ENCODE peak calls at places on chromosomes 4 and X, in five cellular contexts. G is GM23338, Z is endothelial cell of umbilical vein, S is SJSA1, R is BE2C. J is an unnamed sample. For H3K36me3 and H3K4me1, the result is how much of the 10 kb centered on the place peaks cover.

GRCh38 chr4:102562995-102563394 is 61.8 kb downstream of the NFKB1 start:
- DNase-seq in S (no peak), R (no peak), G (no peak), Z (no peak), J (no peak)

GRCh38 chrX:106263817-106264216 is 95.7 kb downstream of the PWWP3B start:
- DNase-seq in G (no peak), Z (no peak), S (no peak), R (no peak), J (no peak)

GRCh38 chr4:70688795-70689231 is 481 bp downstream of the UTP3 start:
- DNase-seq in S (no peak), Z (no peak), G (peak), R (no peak), J (no peak)

GRCh38 chr4:184361443-184361842 is 112.9 kb downstream of the IRF2 start:
- DNase-seq in S (no peak), G (no peak), R (no peak), Z (no peak), J (no peak)

GRCh38 chr4:140635606-140636005 is 66.8 kb upstream of the UCP1 start:
- DNase-seq in Z (no peak), S (peak), R (no peak), G (peak), J (no peak)

GRCh38 chr4:98546910-98547544 is 111.4 kb downstream of the TSPAN5 start:
- DNase-seq in G (peak), Z (peak), S (peak), R (no peak), J (no peak)

GRCh38 chrX:21590012-21590776 is 67.9 kb downstream of the KLHL34 start:
- DNase-seq in S (no peak), Z (no peak), R (no peak), G (no peak), J (no peak)

GRCh38 chrX:40470830-40471429 is 109.8 kb upstream of the ATP6AP2 start:
- DNase-seq in Z (no peak), R (no peak), G (peak), S (no peak), J (no peak)

GRCh38 chr4:118754890-118755289 is 69.7 kb downstream of the METTL14 start:
- DNase-seq in Z (no peak), S (no peak), G (no peak), R (no peak), J (no peak)

GRCh38 chr4:172826866-172827265 is 341.7 kb upstream of the GALNT7 start:
- DNase-seq in G (no peak), R (no peak), S (no peak), Z (no peak), J (no peak)

GRCh38 chr4:154186888-154187287 is 304.7 kb downstream of the DCHS2 start:
- DNase-seq in S (no peak), G (no peak), Z (no peak), R (no peak), J (no peak)

GRCh38 chr4:107734120-107734519 is 14.1 kb upstream of the PAPSS1 start:
- DNase-seq in S (no peak), Z (no peak), G (peak), R (no peak), J (no peak)

GRCh38 chrX:44785652-44786051 is 58.2 kb upstream of the DUSP21 start:
- DNase-seq in G (no peak), Z (no peak), S (no peak), R (no peak), J (no peak)

GRCh38 chr4:183201331-183201730 is 102.3 kb downstream of the WWC2 start:
- DNase-seq in S (no peak), R (no peak), G (no peak), Z (no peak), J (no peak)

GRCh38 chr4:70895405-70895804 is 6.8 kb upstream of the MOB1B start:
- DNase-seq in Z (no peak), R (no peak), S (no peak), G (no peak), J (no peak)

GRCh38 chr4:16860506-16860905 is 37.9 kb downstream of the LDB2 start:
- DNase-seq in S (peak), R (no peak), Z (peak), G (no peak), J (no peak)

GRCh38 chrX:82934980-82935379 is 573.1 kb upstream of the POU3F4 start:
- DNase-seq in Z (no peak), G (no peak), R (no peak), S (no peak), J (no peak)

GRCh38 chr4:15725608-15726007 is 22.7 kb downstream of the BST1 start:
- DNase-seq in S (no peak), R (no peak), G (no peak), Z (no peak), J (no peak)

GRCh38 chr4:135122457-135122856 is 920.9 kb upstream of the PABPC4L start:
- DNase-seq in Z (no peak), R (no peak), G (no peak), S (no peak), J (no peak)

GRCh38 chrX:105302246-105302645 is 81.8 kb upstream of the TEX13A start:
- DNase-seq in R (no peak), Z (no peak), S (no peak), G (no peak), J (no peak)

GRCh38 chr4:39637572-39638357 is 900 bp downstream of the SMIM14 start:
- DNase-seq in S (peak), R (peak), G (peak), Z (peak), J (peak)

GRCh38 chr4:102343964-102344519 is 1.2 kb downstream of the SLC39A8 start:
- DNase-seq in S (no peak), G (no peak), R (no peak), Z (no peak), J (no peak)

GRCh38 chrX:150692837-150693781 is at the start of gene MTMR1:
- DNase-seq in Z (peak), S (no peak), R (peak), G (peak), J (no peak)

GRCh38 chr4:8336412-8337075 is 67.0 kb downstream of the HTRA3 start:
- DNase-seq in S (no peak), R (no peak), Z (no peak), G (no peak), J (peak)

GRCh38 chrX:102345916-102346315 is 93.9 kb downstream of the NXF2B start:
- DNase-seq in Z (peak), R (peak), S (peak), G (peak), J (peak)

GRCh38 chrX:108198420-108198819 is 106.8 kb downstream of the ATG4A start:
- DNase-seq in G (no peak), S (no peak), R (no peak), Z (no peak), J (no peak)

GRCh38 chr4:53840643-53841042 is 223.8 kb downstream of the CHIC2 start:
- DNase-seq in Z (no peak), S (no peak), R (no peak), G (no peak), J (no peak)

GRCh38 chrX:98405376-98405775 is 1521.7 kb downstream of the RPA4 start:
- DNase-seq in R (no peak), S (no peak), G (no peak), Z (no peak), J (no peak)

GRCh38 chr4:134072137-134072536 is 129.5 kb downstream of the PABPC4L start:
- DNase-seq in R (no peak), S (no peak), G (no peak), Z (no peak), J (no peak)

GRCh38 chrX:11557120-11557519 is 108.6 kb downstream of the ARHGAP6 start:
- DNase-seq in G (no peak), Z (no peak), S (peak), R (no peak), J (no peak)

GRCh38 chrX:23317799-23318724 is 16.6 kb upstream of the PTCHD1 start:
- DNase-seq in R (peak), Z (peak), G (peak), S (peak), J (no peak)

GRCh38 chr4:56038763-56039162 is 90.0 kb downstream of the CEP135 start:
- DNase-seq in Z (no peak), G (no peak), S (no peak), R (peak), J (no peak)

GRCh38 chr4:46950826-46951225 is 41.8 kb upstream of the COX7B2 start:
- DNase-seq in Z (no peak), G (no peak), S (no peak), R (no peak), J (no peak)

GRCh38 chrX:93673869-93674271 is at the start of gene FAM133A:
- DNase-seq in S (peak), Z (no peak), G (no peak), R (peak), J (no peak)

GRCh38 chr4:47877204-47877603 is 37.2 kb downstream of the NFXL1 start:
- DNase-seq in S (no peak), Z (no peak), G (no peak), R (no peak), J (no peak)

GRCh38 chrX:313546-313945 is 5.0 kb downstream of the GTPBP6 start:
- DNase-seq in G (no peak), S (no peak), Z (no peak), R (no peak), J (no peak)

GRCh38 chr4:111512081-111512774 is 633.0 kb upstream of the FAM241A start:
- DNase-seq in S (peak), R (no peak), Z (peak), G (no peak), J (no peak)

DNA sequence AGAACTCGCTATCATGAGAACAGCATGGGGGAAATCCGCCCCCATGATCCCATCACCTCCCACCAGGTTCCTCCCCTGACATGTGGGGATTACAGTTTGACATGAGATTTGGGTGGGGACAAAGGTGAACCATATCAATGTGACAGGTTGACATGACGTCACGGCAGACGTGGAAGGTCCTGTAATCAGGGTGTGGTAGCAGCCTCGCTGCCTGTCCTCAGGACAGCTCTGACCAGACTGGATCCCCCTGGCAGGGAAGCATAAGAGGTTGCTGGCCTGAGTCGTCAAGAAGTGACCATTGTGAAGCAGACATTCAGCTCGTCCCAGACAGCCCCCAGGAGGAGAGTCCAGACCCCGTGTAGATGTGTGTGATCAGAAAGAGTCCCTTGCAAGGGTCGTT is 104.6 kb downstream of the TNIP2 start:
- DNase-seq in R (no peak), G (no peak), S (no peak), Z (no peak), J (no peak)
- H3K36me3 ChIP-seq in R (half or more), G (under half), S (under half), Z (under half), J (half or more)

DNA sequence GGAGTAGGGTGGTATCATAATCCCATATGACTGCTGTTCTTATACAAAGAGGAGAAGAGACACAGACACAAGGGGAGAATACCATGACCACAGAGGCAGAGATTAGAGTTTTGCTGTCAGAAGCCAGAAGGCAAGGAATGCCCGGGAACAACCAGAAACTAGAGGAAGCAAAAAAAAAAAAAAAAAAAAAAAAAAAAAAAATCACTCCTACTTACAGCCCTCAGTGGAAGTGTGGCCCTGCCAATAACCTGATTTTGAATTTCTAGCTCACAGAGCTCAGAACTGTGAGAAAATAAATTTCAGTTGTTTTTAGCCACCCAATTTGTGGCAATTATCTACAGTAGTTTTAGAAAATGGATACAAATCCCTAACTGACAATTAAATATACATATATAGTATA is 30.4 kb upstream of the UBE2NL start:
- DNase-seq in R (no peak), S (no peak), Z (no peak), G (no peak), J (no peak)
- H3K4me1 ChIP-seq in R (under half), S (under half), Z (under half), G (under half), J (under half)

GRCh38 chr4:139315221-139315675 is 13.0 kb upstream of the NDUFC1 start:
- DNase-seq in R (no peak), Z (no peak), S (no peak), G (no peak), J (no peak)
- H3K36me3 ChIP-seq in R (under half), Z (under half), S (under half), G (under half), J (under half)

DNA sequence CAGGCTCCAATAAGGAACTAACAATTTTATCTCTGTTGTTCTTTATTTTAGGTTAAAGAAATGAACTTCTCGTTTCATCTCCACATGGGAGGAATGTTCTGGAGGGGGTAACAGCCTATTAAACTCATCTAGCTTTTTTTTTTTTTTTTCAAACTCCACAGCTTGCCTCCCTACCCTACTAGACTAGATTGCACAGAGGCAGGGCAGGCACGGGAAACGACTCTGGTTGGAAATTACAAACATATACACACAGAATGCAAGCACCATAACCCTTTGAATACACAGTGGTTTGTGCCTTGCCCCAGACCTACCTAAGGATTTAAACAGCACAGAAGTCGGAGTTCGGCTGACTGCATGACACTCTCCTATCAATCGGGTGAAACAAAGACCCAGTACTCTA is 2.7 kb downstream of the MECP2 start:
- DNase-seq in R (no peak), Z (no peak), G (no peak), S (no peak), J (no peak)
- H3K4me1 ChIP-seq in R (under half), Z (under half), G (under half), S (under half), J (under half)

GRCh38 chr4:186633844-186634243 is 78.5 kb upstream of the MTNR1A start:
- DNase-seq in G (peak), R (no peak), S (no peak), Z (no peak), J (no peak)
- H3K36me3 ChIP-seq in G (under half), R (under half), S (half or more), Z (under half), J (under half)

DNA sequence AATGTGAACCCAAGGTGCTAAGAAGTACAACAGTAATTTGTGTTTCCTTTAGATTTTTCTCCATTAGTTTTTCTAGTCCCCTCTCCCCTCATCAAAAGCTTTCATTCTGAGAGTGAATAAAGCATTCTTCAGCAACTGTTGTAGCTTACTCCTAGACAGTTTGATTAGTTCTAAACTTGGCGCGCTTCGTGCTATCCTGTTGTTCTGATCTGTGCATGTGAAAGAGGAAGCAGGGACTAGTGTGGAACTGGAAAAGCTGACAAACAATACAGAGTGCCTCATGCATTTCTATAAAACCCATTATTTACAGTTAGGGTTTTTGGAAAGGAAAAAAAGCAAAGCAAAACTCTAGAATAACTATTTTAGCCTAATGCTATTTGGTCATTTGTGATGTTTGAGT is 556.9 kb upstream of the SLIT2 start:
- DNase-seq in G (no peak), R (no peak), Z (peak), S (no peak), J (no peak)
- H3K4me1 ChIP-seq in G (under half), R (under half), Z (under half), S (under half), J (under half)

DNA sequence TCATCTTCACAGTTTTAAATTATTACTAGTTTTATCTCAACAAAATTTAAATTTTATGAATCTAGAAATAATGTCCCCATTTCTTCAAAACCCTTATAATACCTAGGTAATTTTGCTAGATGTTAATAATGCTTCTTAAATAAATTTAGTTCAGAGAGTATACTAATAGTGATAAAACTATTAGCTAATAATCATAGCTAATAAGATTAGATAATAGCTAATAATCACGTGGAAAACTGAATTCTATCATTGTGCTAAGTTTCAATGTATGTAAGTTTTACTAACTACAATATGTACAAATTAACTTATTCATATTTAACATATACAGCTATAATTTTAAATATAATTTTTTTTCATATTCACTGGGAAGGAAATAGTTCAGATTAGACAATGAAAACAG is 10.2 kb downstream of the ANKRD17 start:
- DNase-seq in G (no peak), R (no peak), S (no peak), Z (no peak), J (no peak)
- H3K36me3 ChIP-seq in G (under half), R (under half), S (under half), Z (under half), J (under half)

J was measured in ascending aorta.